ENCODE peak calls at places on chromosomes 16 and 17, in seven cellular contexts. One of them, this sample, is unnamed.
A peak's percentile ranks its signal among the peaks of the same experiment; 100 is the strongest.

GRCh38 chr16:8935989-8936388 is 27.7 kb downstream of the USP7 start:
- DNase-seq in breast epithelium: no peak
- DNase-seq in stomach: no peak
- DNase-seq in GM12878: no peak
- DNase-seq in GM23338: peak; percentile 77
- DNase-seq in HCT116: no peak
- DNase-seq in H1: peak; percentile 74
- DNase-seq in this sample: no peak

GRCh38 chr17:55668581-55668980 is 54.1 kb downstream of the TMEM100 start:
- DNase-seq in breast epithelium: no peak
- DNase-seq in stomach: no peak
- DNase-seq in GM12878: no peak
- DNase-seq in GM23338: no peak
- DNase-seq in HCT116: no peak
- DNase-seq in H1: no peak
- DNase-seq in this sample: no peak

GRCh38 chr16:23288726-23289512 is 13.2 kb upstream of the SCNN1B start:
- DNase-seq in breast epithelium: no peak
- DNase-seq in stomach: no peak
- DNase-seq in GM12878: no peak
- DNase-seq in GM23338: no peak
- DNase-seq in HCT116: no peak
- DNase-seq in H1: no peak
- DNase-seq in this sample: no peak

GRCh38 chr17:2947588-2947950 is 115.8 kb downstream of the OR1D5 start:
- DNase-seq in breast epithelium: no peak
- DNase-seq in stomach: no peak
- DNase-seq in GM12878: no peak
- DNase-seq in GM23338: no peak
- DNase-seq in HCT116: no peak
- DNase-seq in H1: no peak
- DNase-seq in this sample: no peak

GRCh38 chr16:5028950-5029475 is 4.7 kb downstream of the NAGPA start:
- DNase-seq in breast epithelium: no peak
- DNase-seq in stomach: no peak
- DNase-seq in GM12878: no peak
- DNase-seq in GM23338: no peak
- DNase-seq in HCT116: no peak
- DNase-seq in H1: no peak
- DNase-seq in this sample: no peak

GRCh38 chr16:9042943-9043680 is 48.3 kb upstream of the HAPSTR1 start:
- DNase-seq in breast epithelium: no peak
- DNase-seq in stomach: no peak
- DNase-seq in GM12878: no peak
- DNase-seq in GM23338: no peak
- DNase-seq in HCT116: no peak
- DNase-seq in H1: no peak
- DNase-seq in this sample: peak; percentile 16

GRCh38 chr17:72747416-72747815 is 345.1 kb downstream of the SLC39A11 start:
- DNase-seq in breast epithelium: no peak
- DNase-seq in stomach: no peak
- DNase-seq in GM12878: no peak
- DNase-seq in GM23338: no peak
- DNase-seq in HCT116: no peak
- DNase-seq in H1: no peak
- DNase-seq in this sample: no peak

GRCh38 chr16:53545433-53545832 is 42.4 kb upstream of the AKTIP start:
- DNase-seq in breast epithelium: no peak
- DNase-seq in stomach: no peak
- DNase-seq in GM12878: no peak
- DNase-seq in GM23338: peak; percentile 39
- DNase-seq in HCT116: no peak
- DNase-seq in H1: no peak
- DNase-seq in this sample: no peak

GRCh38 chr17:27456681-27457404 is 595 bp downstream of the KSR1 start:
- DNase-seq in breast epithelium: no peak
- DNase-seq in stomach: no peak
- DNase-seq in GM12878: no peak
- DNase-seq in GM23338: peak; percentile 38
- DNase-seq in HCT116: no peak
- DNase-seq in H1: no peak
- DNase-seq in this sample: no peak

GRCh38 chr17:2264023-2264860 is 39.3 kb downstream of the SMG6 start:
- DNase-seq in breast epithelium: no peak
- DNase-seq in stomach: no peak
- DNase-seq in GM12878: no peak
- DNase-seq in GM23338: no peak
- DNase-seq in HCT116: no peak
- DNase-seq in H1: no peak
- DNase-seq in this sample: no peak

GRCh38 chr16:49020436-49020835 is 261.2 kb downstream of the CBLN1 start:
- DNase-seq in breast epithelium: no peak
- DNase-seq in stomach: no peak
- DNase-seq in GM12878: no peak
- DNase-seq in GM23338: no peak
- DNase-seq in HCT116: no peak
- DNase-seq in H1: peak; percentile 37
- DNase-seq in this sample: no peak

GRCh38 chr17:66304304-66305174 is 2.1 kb downstream of the PRKCA start:
- DNase-seq in breast epithelium: no peak
- DNase-seq in stomach: no peak
- DNase-seq in GM12878: no peak
- DNase-seq in GM23338: peak; percentile 80
- DNase-seq in HCT116: no peak
- DNase-seq in H1: no peak
- DNase-seq in this sample: no peak

GRCh38 chr16:84320511-84320910 is 25.8 kb downstream of the WFDC1 start:
- DNase-seq in breast epithelium: no peak
- DNase-seq in stomach: no peak
- DNase-seq in GM12878: no peak
- DNase-seq in GM23338: no peak
- DNase-seq in HCT116: no peak
- DNase-seq in H1: no peak
- DNase-seq in this sample: no peak

GRCh38 chr16:21645261-21645721 is 7.1 kb downstream of the IGSF6 start:
- DNase-seq in breast epithelium: no peak
- DNase-seq in stomach: no peak
- DNase-seq in GM12878: peak; percentile 69
- DNase-seq in GM23338: no peak
- DNase-seq in HCT116: no peak
- DNase-seq in H1: no peak
- DNase-seq in this sample: no peak

GRCh38 chr17:77746391-77746790 is 212.1 kb upstream of the TNRC6C start:
- DNase-seq in breast epithelium: no peak
- DNase-seq in stomach: no peak
- DNase-seq in GM12878: no peak
- DNase-seq in GM23338: no peak
- DNase-seq in HCT116: no peak
- DNase-seq in H1: no peak
- DNase-seq in this sample: no peak

GRCh38 chr16:75550211-75550662 is 5.8 kb downstream of the TMEM231 start:
- DNase-seq in breast epithelium: no peak
- DNase-seq in stomach: peak; percentile 31
- DNase-seq in GM12878: peak; percentile 69
- DNase-seq in GM23338: peak; percentile 89
- DNase-seq in HCT116: no peak
- DNase-seq in H1: no peak
- DNase-seq in this sample: no peak

GRCh38 chr17:73476890-73477350 is 165.1 kb upstream of the CDC42EP4 start:
- DNase-seq in breast epithelium: no peak
- DNase-seq in stomach: no peak
- DNase-seq in GM12878: no peak
- DNase-seq in GM23338: no peak
- DNase-seq in HCT116: no peak
- DNase-seq in H1: no peak
- DNase-seq in this sample: no peak

GRCh38 chr16:89845417-89845816 is 17.1 kb downstream of the SPIRE2 start:
- DNase-seq in breast epithelium: no peak
- DNase-seq in stomach: no peak
- DNase-seq in GM12878: no peak
- DNase-seq in GM23338: no peak
- DNase-seq in HCT116: no peak
- DNase-seq in H1: no peak
- DNase-seq in this sample: no peak

GRCh38 chr17:81885869-81886548 is 5.4 kb downstream of the ALYREF start:
- DNase-seq in breast epithelium: no peak
- DNase-seq in stomach: no peak
- DNase-seq in GM12878: no peak
- DNase-seq in GM23338: no peak
- DNase-seq in HCT116: no peak
- DNase-seq in H1: no peak
- DNase-seq in this sample: no peak
- TF ChIP-seq POLR2AphosphoS5 in breast epithelium: no peak
- TF ChIP-seq POLR2AphosphoS5 in stomach: no peak
- TF ChIP-seq POLR2AphosphoS5 in GM12878: peak; percentile 43
- TF ChIP-seq POLR2AphosphoS5 in GM23338: no peak
- TF ChIP-seq POLR2AphosphoS5 in HCT116: no peak
- TF ChIP-seq POLR2AphosphoS5 in H1: peak; percentile 14
- TF ChIP-seq POLR2AphosphoS5 in this sample: no peak

GRCh38 chr17:4839221-4839620 is 6.1 kb downstream of the MINK1 start:
- DNase-seq in breast epithelium: no peak
- DNase-seq in stomach: no peak
- DNase-seq in GM12878: no peak
- DNase-seq in GM23338: no peak
- DNase-seq in HCT116: no peak
- DNase-seq in H1: no peak
- DNase-seq in this sample: no peak

GRCh38 chr17:4836221-4836620 is 3.1 kb downstream of the MINK1 start:
- DNase-seq in breast epithelium: no peak
- DNase-seq in stomach: no peak
- DNase-seq in GM12878: no peak
- DNase-seq in GM23338: no peak
- DNase-seq in HCT116: no peak
- DNase-seq in H1: no peak
- DNase-seq in this sample: no peak

GRCh38 chr17:4838306-4838785 is 5.2 kb downstream of the MINK1 start:
- DNase-seq in breast epithelium: no peak
- DNase-seq in stomach: no peak
- DNase-seq in GM12878: no peak
- DNase-seq in GM23338: no peak
- DNase-seq in HCT116: no peak
- DNase-seq in H1: no peak
- DNase-seq in this sample: no peak

GRCh38 chr17:4839965-4840892 is 7.1 kb downstream of the MINK1 start:
- DNase-seq in breast epithelium: no peak
- DNase-seq in stomach: no peak
- DNase-seq in GM12878: no peak
- DNase-seq in GM23338: no peak
- DNase-seq in HCT116: no peak
- DNase-seq in H1: no peak
- DNase-seq in this sample: no peak

GRCh38 chr17:4837471-4838305 is 4.5 kb downstream of the MINK1 start:
- DNase-seq in breast epithelium: no peak
- DNase-seq in stomach: no peak
- DNase-seq in GM12878: no peak
- DNase-seq in GM23338: no peak
- DNase-seq in HCT116: no peak
- DNase-seq in H1: no peak
- DNase-seq in this sample: no peak
- H3K27ac ChIP-seq in breast epithelium: peak overlapping the region; percentile 15
- H3K27ac ChIP-seq in stomach: no peak overlapping the region
- H3K27ac ChIP-seq in GM12878: no peak overlapping the region
- H3K27ac ChIP-seq in GM23338: peak overlapping the region; percentile 50
- H3K27ac ChIP-seq in HCT116: no peak overlapping the region
- H3K27ac ChIP-seq in H1: no peak overlapping the region
- H3K27ac ChIP-seq in this sample: no peak overlapping the region

GRCh38 chr16:19084139-19084538 is 16.7 kb downstream of the COQ7 start:
- DNase-seq in breast epithelium: no peak
- DNase-seq in stomach: no peak
- DNase-seq in GM12878: no peak
- DNase-seq in GM23338: no peak
- DNase-seq in HCT116: no peak
- DNase-seq in H1: no peak
- DNase-seq in this sample: no peak

GRCh38 chr16:19088341-19088916 is 21.0 kb downstream of the COQ7 start:
- DNase-seq in breast epithelium: no peak
- DNase-seq in stomach: no peak
- DNase-seq in GM12878: no peak
- DNase-seq in GM23338: no peak
- DNase-seq in HCT116: no peak
- DNase-seq in H1: no peak
- DNase-seq in this sample: no peak

GRCh38 chr16:19085679-19086200 is 18.3 kb downstream of the COQ7 start:
- DNase-seq in breast epithelium: no peak
- DNase-seq in stomach: peak; percentile 49
- DNase-seq in GM12878: no peak
- DNase-seq in GM23338: no peak
- DNase-seq in HCT116: no peak
- DNase-seq in H1: no peak
- DNase-seq in this sample: no peak

GRCh38 chr16:19084879-19085278 is 17.5 kb downstream of the COQ7 start:
- DNase-seq in breast epithelium: no peak
- DNase-seq in stomach: no peak
- DNase-seq in GM12878: no peak
- DNase-seq in GM23338: no peak
- DNase-seq in HCT116: no peak
- DNase-seq in H1: no peak
- DNase-seq in this sample: no peak

DNA sequence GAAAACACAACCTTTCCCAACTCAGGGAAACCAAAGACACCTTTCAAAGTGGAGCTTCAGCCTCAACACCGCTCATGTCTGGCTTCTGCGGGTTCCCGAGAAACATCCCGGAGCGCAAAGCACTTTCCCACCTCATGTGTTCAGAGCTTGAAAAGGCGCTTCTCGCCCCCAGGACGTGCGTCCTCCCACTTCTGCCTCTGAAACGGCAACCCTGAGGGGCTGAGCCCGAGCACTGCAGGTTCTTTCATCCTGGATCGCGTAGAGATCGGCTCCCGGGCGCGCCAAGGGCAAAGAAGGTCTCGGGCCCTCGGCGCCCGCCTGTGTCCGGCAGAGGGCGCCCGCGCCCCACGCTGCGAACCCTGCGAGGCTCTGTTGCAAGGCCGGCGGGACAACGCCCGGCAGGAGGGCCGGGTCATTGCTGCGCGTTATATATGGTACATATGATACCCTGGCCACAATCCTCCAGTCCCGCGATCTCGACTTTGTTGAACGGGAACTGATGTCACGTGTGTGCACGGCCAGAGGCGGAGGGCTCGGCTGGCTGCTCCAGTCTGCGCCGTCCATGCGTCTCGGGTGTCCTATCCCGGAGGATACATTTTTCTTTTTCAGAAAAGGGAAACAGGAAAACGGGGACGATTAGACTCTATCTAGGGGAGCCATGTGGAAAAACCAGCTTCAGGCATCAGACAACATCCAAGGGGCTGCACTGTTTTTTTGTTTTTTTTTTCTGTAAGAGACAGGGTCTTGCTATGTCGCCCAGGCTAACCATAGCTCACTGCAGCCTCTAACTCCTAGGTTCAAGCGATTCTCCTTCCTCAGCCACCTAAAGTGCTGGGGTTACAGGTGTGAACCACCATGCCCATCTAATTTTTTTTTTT is 19.1 kb downstream of the COQ7 start:
- DNase-seq in breast epithelium: peak; percentile 80
- DNase-seq in stomach: peak; percentile 89
- DNase-seq in GM12878: peak; percentile 20
- DNase-seq in GM23338: peak; percentile 92
- DNase-seq in HCT116: peak; percentile 90
- DNase-seq in H1: peak; percentile 96
- DNase-seq in this sample: no peak
- TF ChIP-seq POLR2AphosphoS5 in breast epithelium: peak; percentile 53
- TF ChIP-seq POLR2AphosphoS5 in stomach: no peak
- TF ChIP-seq POLR2AphosphoS5 in GM12878: no peak
- TF ChIP-seq POLR2AphosphoS5 in GM23338: no peak
- TF ChIP-seq POLR2AphosphoS5 in HCT116: peak; percentile 85
- TF ChIP-seq POLR2AphosphoS5 in H1: no peak
- TF ChIP-seq POLR2AphosphoS5 in this sample: no peak

GRCh38 chr17:75397217-75397616 is 8.3 kb downstream of the GRB2 start:
- DNase-seq in breast epithelium: no peak
- DNase-seq in stomach: no peak
- DNase-seq in GM12878: no peak
- DNase-seq in GM23338: no peak
- DNase-seq in HCT116: no peak
- DNase-seq in H1: no peak
- DNase-seq in this sample: no peak
- H3K27ac ChIP-seq in breast epithelium: no peak overlapping the region
- H3K27ac ChIP-seq in stomach: no peak overlapping the region
- H3K27ac ChIP-seq in GM12878: no peak overlapping the region
- H3K27ac ChIP-seq in GM23338: no peak overlapping the region
- H3K27ac ChIP-seq in HCT116: no peak overlapping the region
- H3K27ac ChIP-seq in H1: no peak overlapping the region
- H3K27ac ChIP-seq in this sample: peak overlapping the region; percentile 71